ENCODE peak calls at places on chromosomes 16 and 17, in seven cellular contexts. F is mesenchymal stem cell, U is adrenal gland, K is left ventricle myocardium inferior, Q is IMR-90, C is heart left ventricle, D is A549. J is an unnamed sample.

GRCh38 chr17:78960945-78961344 is 18.8 kb downstream of the LGALS3BP start:
- DNase-seq in F (no peak), U (no peak), K (peak), Q (no peak), C (no peak), D (no peak), J (no peak)

GRCh38 chr17:18246880-18247612 is 11.5 kb downstream of the FLII start:
- DNase-seq in F (peak), U (peak), K (peak), Q (peak), C (peak), D (peak), J (no peak)

GRCh38 chr17:65472602-65473001 is 88.8 kb downstream of the AXIN2 start:
- DNase-seq in F (no peak), U (peak), K (no peak), Q (no peak), C (no peak), D (no peak), J (no peak)

GRCh38 chr17:54937018-54937417 is 31.4 kb downstream of the COX11 start:
- DNase-seq in F (no peak), U (no peak), K (no peak), Q (no peak), C (no peak), D (no peak), J (no peak)

GRCh38 chr17:55687037-55687436 is 35.6 kb downstream of the TMEM100 start:
- DNase-seq in F (no peak), U (no peak), K (no peak), Q (no peak), C (no peak), D (no peak), J (no peak)

GRCh38 chr16:75695708-75696107 is 5.6 kb downstream of the DUXB start:
- DNase-seq in F (no peak), U (no peak), K (no peak), Q (no peak), C (no peak), D (peak), J (no peak)

GRCh38 chr17:75514299-75515228 is 773 bp downstream of the CASKIN2 start:
- DNase-seq in F (peak), U (peak), K (no peak), Q (peak), C (no peak), D (no peak), J (no peak)

GRCh38 chr17:32259596-32259995 is 6.0 kb upstream of the RHBDL3 start:
- DNase-seq in F (peak), U (peak), K (no peak), Q (peak), C (no peak), D (no peak), J (no peak)

GRCh38 chr16:26214694-26215093 is 522.9 kb downstream of the HS3ST4 start:
- DNase-seq in F (no peak), U (no peak), K (no peak), Q (no peak), C (no peak), D (no peak), J (no peak)

DNA sequence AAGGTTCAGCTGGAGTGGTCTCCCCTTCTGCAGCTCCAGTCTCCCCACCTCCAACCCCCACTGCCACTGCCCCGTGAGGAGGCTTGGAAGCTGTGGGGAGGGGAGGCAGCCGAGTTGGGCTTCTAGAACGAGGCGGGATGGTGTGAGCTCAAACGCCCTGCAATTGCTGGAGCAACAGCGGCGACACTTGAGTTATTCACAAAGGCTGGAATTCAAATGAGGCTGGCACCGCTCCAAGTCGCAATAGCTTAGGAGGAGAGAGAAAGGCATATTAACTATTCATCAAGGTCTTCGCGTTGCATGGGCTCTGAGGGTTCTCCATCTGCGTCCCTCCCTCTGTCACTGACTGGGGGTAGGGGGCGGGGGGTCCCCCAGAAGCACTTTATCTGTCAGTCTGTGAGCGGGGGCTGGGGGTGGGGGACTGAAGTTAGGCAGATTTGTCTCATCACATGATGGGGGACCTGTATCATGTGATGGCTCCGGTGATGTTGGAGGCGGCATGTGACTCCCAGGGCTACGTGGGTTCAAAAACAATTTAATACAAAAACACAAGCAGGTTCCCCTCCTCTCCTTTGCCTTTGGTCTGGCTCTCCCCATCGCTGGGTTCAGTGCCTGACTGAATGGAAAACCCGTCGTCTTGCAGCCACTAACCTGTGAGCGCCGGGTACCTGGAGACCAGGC is 70.5 kb downstream of the RBBP6 start:
- DNase-seq in F (peak), U (peak), K (peak), Q (peak), C (peak), D (no peak), J (no peak)
- H3K4me3 ChIP-seq in F (peak), U (no peak), K (peak), Q (peak), C (peak), D (no peak), J (peak)

DNA sequence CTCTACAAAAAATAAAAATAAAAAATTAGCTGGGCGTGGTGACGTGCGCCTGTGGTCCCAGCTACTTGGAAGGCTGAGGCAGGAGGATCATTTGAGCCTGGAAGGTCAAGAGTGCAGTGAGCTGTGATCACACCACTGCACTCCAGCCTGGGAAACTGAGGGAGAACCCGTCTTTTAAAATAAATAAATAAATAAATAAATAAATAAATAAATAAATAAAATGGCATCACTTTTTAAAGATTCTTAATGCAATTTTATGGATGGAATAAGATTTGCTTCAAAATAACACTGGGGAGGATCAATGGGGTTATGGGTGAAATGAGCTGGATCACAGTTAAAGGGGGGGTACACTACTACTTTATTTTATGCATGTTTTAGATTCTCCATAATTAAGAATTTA is 14.9 kb downstream of the GDE1 start:
- DNase-seq in F (no peak), U (no peak), K (no peak), Q (no peak), C (no peak), D (no peak), J (peak)
- H3K27ac ChIP-seq in F (no peak), U (no peak), K (no peak), Q (no peak), C (no peak), D (no peak), J (no peak)

GRCh38 chr16:10939649-10940206 is 2.5 kb downstream of the DEXI start:
- DNase-seq in F (no peak), U (no peak), K (no peak), Q (no peak), C (no peak), D (no peak), J (no peak)
- H3K4me3 ChIP-seq in F (peak), U (no peak), K (peak), Q (no peak), C (no peak), D (no peak), J (peak)

DNA sequence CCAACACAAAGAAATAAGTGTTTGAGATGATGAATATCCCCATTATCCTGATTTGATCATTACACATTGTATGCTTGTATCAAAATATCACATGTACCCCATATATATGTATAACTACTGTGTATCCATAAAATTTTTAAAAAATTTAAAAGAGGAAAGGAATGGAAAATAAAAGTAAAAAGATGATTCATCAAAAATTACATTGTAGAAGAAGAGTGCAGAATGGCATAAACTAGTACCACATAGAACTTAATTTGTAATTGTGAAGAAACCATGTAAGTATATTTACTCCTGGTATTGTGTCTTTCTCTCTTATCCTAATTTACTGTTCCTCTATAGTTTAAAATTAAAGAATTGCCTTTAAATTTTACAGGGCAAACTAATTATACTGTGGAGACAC is 11.5 kb upstream of the KRT10 start:
- DNase-seq in F (no peak), U (no peak), K (no peak), Q (no peak), C (no peak), D (no peak), J (no peak)
- H3K27ac ChIP-seq in F (no peak), U (no peak), K (no peak), Q (no peak), C (no peak), D (no peak), J (no peak)

GRCh38 chr17:7651959-7652658 is 1.4 kb downstream of the ATP1B2 start:
- DNase-seq in F (no peak), U (no peak), K (no peak), Q (no peak), C (no peak), D (no peak), J (no peak)
- H3K4me3 ChIP-seq in F (no peak), U (peak), K (peak), Q (no peak), C (peak), D (peak), J (peak)

DNA sequence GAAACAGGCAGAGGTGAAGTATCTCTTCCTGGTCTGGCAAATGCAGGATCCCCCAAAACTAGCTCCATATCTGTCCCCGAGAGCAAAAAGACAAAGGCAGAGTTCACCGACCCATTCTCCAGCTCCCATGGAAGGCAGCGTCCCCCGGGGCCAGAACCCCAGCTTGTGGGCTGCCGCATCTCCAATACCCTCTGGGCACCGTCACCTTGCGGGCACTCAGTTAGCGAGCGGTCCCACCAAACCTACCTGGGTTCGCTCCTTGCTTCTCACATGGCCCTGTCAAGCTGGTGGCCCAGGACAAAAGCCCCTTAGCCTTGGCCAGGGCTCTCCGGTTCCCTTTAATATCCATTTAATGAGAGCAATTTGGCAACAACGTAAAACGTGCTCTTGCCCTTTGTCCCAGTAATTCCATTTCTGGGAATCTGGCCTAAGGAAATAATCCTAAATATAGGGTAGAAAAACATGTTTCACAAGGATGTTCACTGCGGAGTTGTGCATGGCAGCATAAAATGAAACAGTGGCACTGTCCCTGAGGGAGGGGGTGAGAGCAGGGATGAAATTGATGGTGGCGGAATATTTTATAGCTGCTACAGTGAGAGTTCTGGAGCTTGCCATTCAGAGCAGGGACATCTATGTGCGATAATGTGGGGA is 157.1 kb downstream of the CMIP start:
- DNase-seq in F (no peak), U (no peak), K (no peak), Q (peak), C (no peak), D (no peak), J (no peak)
- H3K27ac ChIP-seq in F (no peak), U (peak), K (no peak), Q (no peak), C (peak), D (peak), J (peak)

GRCh38 chr17:44314524-44314868 is 6.1 kb downstream of the RUNDC3A start:
- DNase-seq in F (no peak), U (no peak), K (no peak), Q (no peak), C (no peak), D (no peak), J (no peak)

GRCh38 chr17:44317545-44317944 is 7.1 kb downstream of the SLC25A39 start:
- DNase-seq in F (no peak), U (no peak), K (no peak), Q (no peak), C (no peak), D (no peak), J (no peak)

GRCh38 chr17:44314031-44314430 is 5.6 kb downstream of the RUNDC3A start:
- DNase-seq in F (no peak), U (no peak), K (no peak), Q (no peak), C (no peak), D (no peak), J (no peak)

GRCh38 chr17:44314869-44315661 is 6.7 kb downstream of the RUNDC3A start:
- DNase-seq in F (peak), U (no peak), K (no peak), Q (no peak), C (no peak), D (peak), J (no peak)

GRCh38 chr17:44315760-44316731 is 7.6 kb downstream of the RUNDC3A start:
- DNase-seq in F (no peak), U (no peak), K (no peak), Q (no peak), C (no peak), D (no peak), J (no peak)
- H3K4me3 ChIP-seq in F (no peak), U (no peak), K (no peak), Q (no peak), C (no peak), D (peak), J (no peak)

DNA sequence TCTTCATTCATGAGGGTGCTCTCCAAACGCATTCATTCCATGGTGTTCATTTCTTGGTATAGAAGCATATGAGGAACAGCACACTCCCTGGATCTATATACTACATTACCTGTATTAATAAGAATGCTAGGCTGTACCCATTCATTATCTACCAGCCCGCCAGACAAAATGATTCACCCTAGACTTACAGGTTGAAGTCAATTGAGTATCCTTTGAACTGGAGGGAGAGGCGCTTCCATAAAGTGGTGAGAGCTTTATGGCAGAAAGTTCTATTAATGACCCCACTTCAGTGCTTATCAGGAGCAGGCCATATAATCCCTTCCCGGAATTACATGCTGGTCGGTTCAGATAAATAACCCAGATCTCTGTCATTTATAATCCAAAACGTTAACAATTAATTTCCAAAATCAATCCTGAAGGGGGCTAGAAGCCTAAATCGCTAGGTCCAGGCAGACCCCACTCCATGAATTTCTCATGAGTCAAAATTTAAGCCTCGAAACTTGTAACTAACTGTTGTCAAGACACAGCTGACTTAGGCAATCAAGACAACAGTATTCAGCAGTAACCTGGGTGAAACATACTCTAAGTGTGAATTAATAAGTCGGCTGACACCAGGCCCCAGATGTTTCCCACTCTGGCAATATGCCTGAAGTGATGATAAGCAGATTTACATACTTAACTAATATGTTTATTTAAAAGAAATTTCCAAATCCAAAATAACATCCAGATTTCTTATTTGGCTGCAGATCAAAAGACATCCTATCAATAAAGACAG is 44.7 kb upstream of the TOX3 start:
- DNase-seq in F (no peak), U (no peak), K (no peak), Q (no peak), C (no peak), D (no peak), J (no peak)
- H3K27ac ChIP-seq in F (no peak), U (no peak), K (no peak), Q (no peak), C (no peak), D (no peak), J (no peak)

GRCh38 chr17:81821147-81821546 is 11.9 kb downstream of the MCRIP1 start:
- DNase-seq in F (no peak), U (no peak), K (no peak), Q (no peak), C (no peak), D (no peak), J (no peak)
- H3K4me3 ChIP-seq in F (no peak), U (no peak), K (no peak), Q (no peak), C (no peak), D (no peak), J (no peak)

DNA sequence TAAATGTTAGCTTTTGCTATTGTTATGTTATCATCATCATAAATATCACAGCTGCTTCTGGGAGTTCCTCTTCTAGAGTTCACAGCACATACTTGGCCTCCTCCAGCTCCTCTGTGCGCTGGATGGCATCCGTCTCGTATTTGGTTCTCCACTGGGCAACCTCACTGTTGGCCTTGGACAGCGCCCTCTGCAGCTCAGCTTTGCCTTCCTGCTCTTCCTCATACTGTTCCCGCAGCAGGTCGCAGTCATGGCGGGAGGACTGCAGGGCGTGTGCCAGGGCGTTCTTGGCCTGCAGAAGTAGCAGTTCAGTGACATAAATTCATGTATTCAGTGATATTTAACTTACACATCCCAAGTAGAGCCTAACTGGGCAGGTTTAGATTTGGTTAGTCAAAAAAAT is 23.4 kb downstream of the MYH8 start:
- DNase-seq in F (no peak), U (no peak), K (no peak), Q (no peak), C (no peak), D (no peak), J (no peak)
- H3K27ac ChIP-seq in F (no peak), U (no peak), K (no peak), Q (no peak), C (no peak), D (no peak), J (no peak)

J was measured in esophagus muscularis mucosa.